ENCODE peak calls at places on chromosomes 11 and 22, in five cellular contexts. One of them, this sample, is unnamed.

GRCh38 chr11:71247551-71248250 is 4.7 kb downstream of the SHANK2 start:
- DNase-seq in left ventricle myocardium inferior: peak
- DNase-seq in GM23338: peak
- DNase-seq in PC-9: no peak
- DNase-seq in neural progenitor cell: peak
- DNase-seq in this sample: peak

GRCh38 chr11:116725434-116726221 is 47.2 kb downstream of the BUD13 start:
- DNase-seq in left ventricle myocardium inferior: no peak
- DNase-seq in GM23338: peak
- DNase-seq in PC-9: peak
- DNase-seq in neural progenitor cell: peak
- DNase-seq in this sample: no peak

GRCh38 chr11:119860561-119861094 is 131.6 kb upstream of the NECTIN1 start:
- DNase-seq in left ventricle myocardium inferior: no peak
- DNase-seq in GM23338: no peak
- DNase-seq in PC-9: no peak
- DNase-seq in neural progenitor cell: no peak
- DNase-seq in this sample: no peak

GRCh38 chr11:118870396-118871343 is 13.0 kb upstream of the CXCR5 start:
- DNase-seq in left ventricle myocardium inferior: peak
- DNase-seq in GM23338: peak
- DNase-seq in PC-9: peak
- DNase-seq in neural progenitor cell: peak
- DNase-seq in this sample: no peak

GRCh38 chr11:122157540-122158173 is 41.6 kb upstream of the BLID start:
- DNase-seq in left ventricle myocardium inferior: no peak
- DNase-seq in GM23338: no peak
- DNase-seq in PC-9: no peak
- DNase-seq in neural progenitor cell: no peak
- DNase-seq in this sample: no peak

GRCh38 chr11:119832536-119832935 is 103.5 kb upstream of the NECTIN1 start:
- DNase-seq in left ventricle myocardium inferior: no peak
- DNase-seq in GM23338: no peak
- DNase-seq in PC-9: no peak
- DNase-seq in neural progenitor cell: peak
- DNase-seq in this sample: peak

GRCh38 chr22:33542153-33542552 is 378.1 kb downstream of the LARGE1 start:
- DNase-seq in left ventricle myocardium inferior: no peak
- DNase-seq in GM23338: no peak
- DNase-seq in PC-9: no peak
- DNase-seq in neural progenitor cell: no peak
- DNase-seq in this sample: no peak

GRCh38 chr11:8913961-8914660 is 3.1 kb downstream of the AKIP1 start:
- DNase-seq in left ventricle myocardium inferior: no peak
- DNase-seq in GM23338: peak
- DNase-seq in PC-9: no peak
- DNase-seq in neural progenitor cell: peak
- DNase-seq in this sample: peak

GRCh38 chr11:55714982-55715888 is 53.2 kb downstream of the OR4C6 start:
- DNase-seq in left ventricle myocardium inferior: no peak
- DNase-seq in GM23338: peak
- DNase-seq in PC-9: peak
- DNase-seq in neural progenitor cell: no peak
- DNase-seq in this sample: peak

DNA sequence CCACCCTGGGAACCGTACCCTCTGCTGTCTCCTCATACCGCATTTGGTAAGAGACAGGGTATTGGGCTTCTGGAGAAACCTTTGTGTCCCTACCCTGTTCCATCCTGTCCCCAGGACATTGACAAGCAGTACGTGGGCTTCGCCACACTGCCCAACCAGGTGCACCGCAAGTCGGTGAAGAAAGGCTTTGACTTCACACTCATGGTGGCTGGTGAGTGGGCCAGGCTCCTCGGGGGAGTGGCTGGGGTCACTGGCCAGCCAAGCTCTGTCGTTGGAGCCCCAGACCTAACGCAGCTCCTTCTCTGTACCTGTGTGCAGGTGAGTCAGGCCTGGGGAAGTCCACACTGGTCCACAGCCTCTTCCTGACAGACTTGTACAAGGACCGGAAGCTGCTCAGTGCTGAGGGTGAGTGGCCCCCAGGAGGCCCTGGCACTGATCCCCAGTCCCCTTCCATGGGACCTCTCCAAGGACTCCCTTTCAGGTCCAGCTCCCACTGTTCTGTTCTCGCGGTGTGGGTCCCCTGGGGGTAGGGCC is 3.8 kb upstream of the GP1BB start:
- DNase-seq in left ventricle myocardium inferior: no peak
- DNase-seq in GM23338: no peak
- DNase-seq in PC-9: no peak
- DNase-seq in neural progenitor cell: no peak
- DNase-seq in this sample: no peak
- H3K4me3 ChIP-seq in left ventricle myocardium inferior: peak
- H3K4me3 ChIP-seq in GM23338: peak
- H3K4me3 ChIP-seq in PC-9: no peak
- H3K4me3 ChIP-seq in neural progenitor cell: no peak
- H3K4me3 ChIP-seq in this sample: no peak

GRCh38 chr11:61356701-61357100 is 5.0 kb downstream of the CYB561A3 start:
- DNase-seq in left ventricle myocardium inferior: no peak
- DNase-seq in GM23338: no peak
- DNase-seq in PC-9: no peak
- DNase-seq in neural progenitor cell: no peak
- DNase-seq in this sample: no peak
- TF ChIP-seq CTCF in left ventricle myocardium inferior: no peak
- TF ChIP-seq CTCF in GM23338: no peak
- TF ChIP-seq CTCF in PC-9: no peak
- TF ChIP-seq CTCF in neural progenitor cell: no peak
- TF ChIP-seq CTCF in this sample: no peak

GRCh38 chr22:42284230-42284591 is 13.8 kb upstream of the TCF20 start:
- DNase-seq in left ventricle myocardium inferior: no peak
- DNase-seq in GM23338: no peak
- DNase-seq in PC-9: no peak
- DNase-seq in neural progenitor cell: no peak
- DNase-seq in this sample: no peak
- H3K4me3 ChIP-seq in left ventricle myocardium inferior: peak
- H3K4me3 ChIP-seq in GM23338: no peak
- H3K4me3 ChIP-seq in PC-9: no peak
- H3K4me3 ChIP-seq in neural progenitor cell: peak
- H3K4me3 ChIP-seq in this sample: no peak

DNA sequence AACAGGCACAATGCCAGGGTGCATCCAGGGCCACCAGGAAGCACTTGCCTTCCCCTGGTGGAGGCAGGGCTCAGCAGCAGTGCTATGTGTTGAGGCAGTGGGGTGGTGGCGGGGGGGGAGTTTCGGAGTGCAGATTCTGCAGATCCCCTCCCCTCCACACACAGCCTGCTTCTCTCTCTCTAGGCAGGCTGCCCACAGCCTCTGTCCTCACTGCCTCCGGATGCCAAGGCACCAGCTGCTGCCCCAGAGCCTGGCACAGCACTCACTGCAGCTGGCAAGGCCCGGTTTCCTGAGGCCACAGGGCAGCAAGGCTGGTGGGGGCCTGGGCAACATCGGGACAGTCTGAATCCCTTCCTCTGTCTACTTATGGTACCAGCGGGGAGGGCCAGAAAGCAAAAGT is 35.8 kb downstream of the NRXN2 start:
- DNase-seq in left ventricle myocardium inferior: peak
- DNase-seq in GM23338: no peak
- DNase-seq in PC-9: no peak
- DNase-seq in neural progenitor cell: no peak
- DNase-seq in this sample: no peak
- TF ChIP-seq CTCF in left ventricle myocardium inferior: no peak
- TF ChIP-seq CTCF in GM23338: no peak
- TF ChIP-seq CTCF in PC-9: no peak
- TF ChIP-seq CTCF in neural progenitor cell: no peak
- TF ChIP-seq CTCF in this sample: no peak

GRCh38 chr11:76653674-76654309 is 16.8 kb downstream of the LRRC32 start:
- DNase-seq in left ventricle myocardium inferior: peak
- DNase-seq in GM23338: no peak
- DNase-seq in PC-9: no peak
- DNase-seq in neural progenitor cell: no peak
- DNase-seq in this sample: no peak
- H3K4me3 ChIP-seq in left ventricle myocardium inferior: no peak
- H3K4me3 ChIP-seq in GM23338: no peak
- H3K4me3 ChIP-seq in PC-9: no peak
- H3K4me3 ChIP-seq in neural progenitor cell: no peak
- H3K4me3 ChIP-seq in this sample: no peak

GRCh38 chr11:96943970-96944369 is 554.2 kb downstream of the JRKL start:
- DNase-seq in left ventricle myocardium inferior: no peak
- DNase-seq in GM23338: peak
- DNase-seq in PC-9: no peak
- DNase-seq in neural progenitor cell: no peak
- DNase-seq in this sample: no peak
- TF ChIP-seq CTCF in left ventricle myocardium inferior: peak
- TF ChIP-seq CTCF in GM23338: no peak
- TF ChIP-seq CTCF in PC-9: peak
- TF ChIP-seq CTCF in neural progenitor cell: peak
- TF ChIP-seq CTCF in this sample: no peak

DNA sequence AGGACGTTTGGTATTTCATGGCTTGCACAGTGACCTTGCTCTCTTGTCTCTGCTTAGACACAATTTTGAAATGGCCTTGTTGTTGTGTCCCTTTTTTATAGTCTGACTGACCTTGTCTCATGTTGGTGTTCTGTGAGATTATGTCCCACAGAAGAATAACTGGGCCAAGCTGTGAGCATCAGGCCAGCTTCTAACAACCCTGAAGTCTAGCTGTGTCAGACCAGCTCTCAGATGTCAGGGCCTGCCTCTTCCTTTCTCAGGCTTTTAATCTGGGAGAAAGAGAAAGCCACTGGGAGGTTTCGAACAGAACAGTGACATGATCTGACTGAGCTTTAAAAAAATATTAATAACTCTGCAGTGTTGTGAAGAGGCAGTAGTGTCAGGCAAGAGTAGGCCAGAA is 2.0 kb upstream of the UEVLD start:
- DNase-seq in left ventricle myocardium inferior: no peak
- DNase-seq in GM23338: no peak
- DNase-seq in PC-9: no peak
- DNase-seq in neural progenitor cell: no peak
- DNase-seq in this sample: no peak
- H3K4me3 ChIP-seq in left ventricle myocardium inferior: peak
- H3K4me3 ChIP-seq in GM23338: no peak
- H3K4me3 ChIP-seq in PC-9: no peak
- H3K4me3 ChIP-seq in neural progenitor cell: peak
- H3K4me3 ChIP-seq in this sample: no peak